ENCODE peak calls at places on chromosomes 3 and 15, in six cellular contexts. D is COLO829, K is hypothalamus, T is HTR-8/SVneo, Z is head of caudate nucleus, E is SIG-M5. H is an unnamed sample.

GRCh38 chr3:128149632-128150031 is 3.6 kb upstream of the EEFSEC start:
- DNase-seq in D (no peak), K (no peak), T (no peak), Z (no peak), E (no peak), H (no peak)

GRCh38 chr3:176562381-176562780 is 634.9 kb downstream of the TBL1XR1 start:
- DNase-seq in D (no peak), K (no peak), T (no peak), Z (no peak), E (no peak), H (no peak)

GRCh38 chr3:15726043-15726442 is 71.7 kb downstream of the ANKRD28 start:
- DNase-seq in D (no peak), K (no peak), T (no peak), Z (no peak), E (no peak), H (no peak)

GRCh38 chr3:191356586-191357439 is 26.5 kb upstream of the UTS2B start:
- DNase-seq in D (no peak), K (no peak), T (no peak), Z (no peak), E (no peak), H (peak)

GRCh38 chr3:187678869-187679268 is 8.7 kb upstream of the SST start:
- DNase-seq in D (peak), K (no peak), T (peak), Z (peak), E (no peak), H (no peak)

GRCh38 chr15:89371145-89372044 is 36.8 kb upstream of the POLG start:
- DNase-seq in D (no peak), K (peak), T (no peak), Z (no peak), E (no peak), H (no peak)

GRCh38 chr3:127689266-127689860 is 16.6 kb downstream of the ABTB1 start:
- DNase-seq in D (no peak), K (no peak), T (no peak), Z (no peak), E (no peak), H (no peak)

GRCh38 chr3:46370784-46371183 is at the start of gene CCR5:
- DNase-seq in D (no peak), K (no peak), T (no peak), Z (no peak), E (no peak), H (no peak)

GRCh38 chr3:61932499-61932898 is 371.1 kb downstream of the PTPRG start:
- DNase-seq in D (no peak), K (no peak), T (no peak), Z (no peak), E (no peak), H (no peak)

GRCh38 chr3:9036327-9037112 is 73.2 kb upstream of the RAD18 start:
- DNase-seq in D (no peak), K (peak), T (no peak), Z (peak), E (no peak), H (no peak)

GRCh38 chr15:77521206-77521605 is 100.5 kb downstream of the HMG20A start:
- DNase-seq in D (no peak), K (no peak), T (no peak), Z (no peak), E (no peak), H (no peak)

GRCh38 chr3:12303532-12303931 is 14.7 kb downstream of the PPARG start:
- DNase-seq in D (no peak), K (no peak), T (peak), Z (peak), E (peak), H (no peak)

GRCh38 chr3:135556184-135556583 is 409.3 kb upstream of the PPP2R3A start:
- DNase-seq in D (peak), K (no peak), T (no peak), Z (no peak), E (no peak), H (no peak)

GRCh38 chr3:124119056-124119721 is 127.3 kb upstream of the ROPN1 start:
- DNase-seq in D (no peak), K (no peak), T (peak), Z (peak), E (no peak), H (no peak)

GRCh38 chr3:194023501-194024280 is 112.3 kb upstream of the HES1 start:
- DNase-seq in D (peak), K (no peak), T (no peak), Z (no peak), E (no peak), H (no peak)

GRCh38 chr3:113485161-113485609 is 29.8 kb downstream of the SPICE1 start:
- DNase-seq in D (no peak), K (no peak), T (no peak), Z (no peak), E (no peak), H (no peak)

GRCh38 chr15:99604865-99605264 is 39.1 kb downstream of the MEF2A start:
- DNase-seq in D (no peak), K (no peak), T (no peak), Z (no peak), E (no peak), H (no peak)

GRCh38 chr3:124748560-124749198 is 18.4 kb downstream of the UMPS start:
- DNase-seq in D (no peak), K (no peak), T (no peak), Z (no peak), E (no peak), H (no peak)

GRCh38 chr3:71498053-71498452 is 85.5 kb downstream of the FOXP1 start:
- DNase-seq in D (no peak), K (peak), T (no peak), Z (no peak), E (no peak), H (no peak)

GRCh38 chr15:101244039-101244781 is 7.6 kb downstream of the CHSY1 start:
- DNase-seq in D (peak), K (no peak), T (no peak), Z (no peak), E (no peak), H (no peak)

GRCh38 chr3:113264249-113264648 is 52.9 kb downstream of the BOC start:
- DNase-seq in D (no peak), K (peak), T (no peak), Z (no peak), E (no peak), H (no peak)

GRCh38 chr3:184568918-184569829 is 7.6 kb downstream of the EPHB3 start:
- DNase-seq in D (peak), K (peak), T (peak), Z (peak), E (no peak), H (no peak)

GRCh38 chr3:114823061-114823460 is 324.0 kb downstream of the ZBTB20 start:
- DNase-seq in D (no peak), K (no peak), T (no peak), Z (no peak), E (no peak), H (no peak)

GRCh38 chr15:34621675-34622074 is 38.2 kb upstream of the GOLGA8B start:
- DNase-seq in D (peak), K (no peak), T (no peak), Z (peak), E (no peak), H (no peak)

GRCh38 chr3:50205719-50206276 is 727 bp downstream of the SLC38A3 start:
- DNase-seq in D (no peak), K (peak), T (no peak), Z (peak), E (no peak), H (no peak)

GRCh38 chr3:179542375-179542774 is 20.4 kb upstream of the ACTL6A start:
- DNase-seq in D (no peak), K (no peak), T (no peak), Z (no peak), E (no peak), H (no peak)

GRCh38 chr3:4021162-4021561 is 221.9 kb downstream of the LRRN1 start:
- DNase-seq in D (peak), K (no peak), T (no peak), Z (no peak), E (no peak), H (no peak)

GRCh38 chr3:5026046-5026362 is 46.8 kb downstream of the BHLHE40 start:
- DNase-seq in D (no peak), K (no peak), T (no peak), Z (no peak), E (no peak), H (no peak)

GRCh38 chr15:51006336-51006985 is 88.2 kb downstream of the TNFAIP8L3 start:
- DNase-seq in D (no peak), K (no peak), T (no peak), Z (no peak), E (no peak), H (no peak)

GRCh38 chr3:58487140-58487886 is 4.6 kb upstream of the KCTD6 start:
- DNase-seq in D (no peak), K (no peak), T (peak), Z (peak), E (no peak), H (no peak)